ENCODE peak calls at places on chromosome 17, in six cellular contexts. I is SW 1271; O is tibial artery; C is stimulated activated CD4-positive, alpha-beta T cell treated with anti-CD3 and anti-CD28 coated beads, Interleukin-2, amount 100 ng/mL, for 4 hours; J is amniotic epithelial cell; U is GM06990. F is an unnamed sample.

GRCh38 chr17:82346342-82347300 is 12.4 kb upstream of the TEX19 start:
- DNase-seq in I (no peak), O (no peak), C (no peak), J (no peak), U (no peak), F (no peak)

GRCh38 chr17:309361-309888 is 43.2 kb downstream of the RPH3AL start:
- DNase-seq in I (no peak), O (no peak), C (no peak), J (no peak), U (peak), F (no peak)

GRCh38 chr17:44767493-44767892 is 8.7 kb downstream of the ADAM11 start:
- DNase-seq in I (no peak), O (no peak), C (no peak), J (no peak), U (no peak), F (no peak)

GRCh38 chr17:79811036-79811887 is 14.4 kb upstream of the CBX8 start:
- DNase-seq in I (no peak), O (no peak), C (no peak), J (no peak), U (peak), F (peak)

GRCh38 chr17:81136366-81136765 is 28.9 kb upstream of the PVALEF start:
- DNase-seq in I (no peak), O (no peak), C (no peak), J (no peak), U (no peak), F (no peak)

GRCh38 chr17:18143044-18143936 is 34.7 kb downstream of the MYO15A start:
- DNase-seq in I (no peak), O (no peak), C (no peak), J (peak), U (no peak), F (no peak)

GRCh38 chr17:69175812-69176517 is 34.3 kb upstream of the ABCA6 start:
- DNase-seq in I (peak), O (no peak), C (no peak), J (peak), U (no peak), F (peak)

GRCh38 chr17:66076546-66077190 is 115.3 kb downstream of the CEP112 start:
- DNase-seq in I (no peak), O (no peak), C (no peak), J (peak), U (no peak), F (no peak)

GRCh38 chr17:36937961-36938565 is 788 bp downstream of the LHX1 start:
- DNase-seq in I (no peak), O (no peak), C (no peak), J (peak), U (no peak), F (no peak)

GRCh38 chr17:72567774-72568173 is 447.0 kb downstream of the SOX9 start:
- DNase-seq in I (no peak), O (no peak), C (no peak), J (no peak), U (no peak), F (no peak)

GRCh38 chr17:34161600-34161999 is 93.5 kb upstream of the CCL2 start:
- DNase-seq in I (no peak), O (no peak), C (no peak), J (no peak), U (no peak), F (no peak)

GRCh38 chr17:16584273-16584995 is 15.4 kb upstream of the ZNF287 start:
- DNase-seq in I (peak), O (peak), C (peak), J (peak), U (peak), F (peak)

GRCh38 chr17:64240741-64241347 is 22.2 kb downstream of the TEX2 start:
- DNase-seq in I (no peak), O (peak), C (no peak), J (peak), U (no peak), F (peak)

F was measured in AG08395.